ENCODE peak calls at places on chromosomes 16 and 17, in ten cellular contexts. H, Y, S, D, W, O, M, X, Z and N are unnamed samples.

GRCh38 chr16:80664226-80664625 is 123.4 kb downstream of the DYNLRB2 start:
- DNase-seq in H (no peak), Y (no peak), S (no peak), D (no peak), W (no peak), O (no peak), M (no peak), X (no peak), Z (no peak), N (no peak)

GRCh38 chr17:66934040-66934439 is 30.5 kb upstream of the CACNG4 start:
- DNase-seq in H (peak), Y (no peak), S (no peak), D (no peak), W (no peak), O (no peak), M (no peak), X (no peak), Z (no peak), N (no peak)

GRCh38 chr17:27471321-27472269 is 15.3 kb downstream of the KSR1 start:
- DNase-seq in H (peak), Y (no peak), S (no peak), D (no peak), W (no peak), O (no peak), M (no peak), X (no peak), Z (no peak), N (no peak)

GRCh38 chr16:3959148-3959547 is 78.6 kb upstream of the CREBBP start:
- DNase-seq in H (no peak), Y (no peak), S (no peak), D (peak), W (no peak), O (no peak), M (no peak), X (no peak), Z (peak), N (peak)

GRCh38 chr17:39813631-39814030 is 50.5 kb downstream of the IKZF3 start:
- DNase-seq in H (no peak), Y (no peak), S (no peak), D (no peak), W (no peak), O (peak), M (no peak), X (no peak), Z (no peak), N (no peak)

GRCh38 chr16:85611455-85612190 is 1.5 kb upstream of the GSE1 start:
- DNase-seq in H (peak), Y (peak), S (peak), D (peak), W (peak), O (peak), M (peak), X (peak), Z (peak), N (peak)

GRCh38 chr16:48194828-48195566 is 39.2 kb upstream of the ABCC12 start:
- DNase-seq in H (no peak), Y (no peak), S (no peak), D (no peak), W (peak), O (no peak), M (peak), X (no peak), Z (peak), N (no peak)

GRCh38 chr16:63096857-63097256 is 1060.6 kb upstream of the CDH8 start:
- DNase-seq in H (no peak), Y (no peak), S (no peak), D (no peak), W (no peak), O (no peak), M (no peak), X (no peak), Z (no peak), N (no peak)

GRCh38 chr17:29060475-29060874 is 17.5 kb downstream of the PIPOX start:
- DNase-seq in H (no peak), Y (no peak), S (no peak), D (no peak), W (no peak), O (no peak), M (no peak), X (no peak), Z (no peak), N (no peak)

GRCh38 chr16:79215289-79215688 is 385.2 kb downstream of the MAF start:
- DNase-seq in H (no peak), Y (no peak), S (peak), D (no peak), W (no peak), O (no peak), M (no peak), X (no peak), Z (no peak), N (no peak)

GRCh38 chr17:77432034-77432554 is 291.3 kb downstream of the SEC14L1 start:
- DNase-seq in H (no peak), Y (no peak), S (no peak), D (no peak), W (no peak), O (no peak), M (no peak), X (no peak), Z (no peak), N (no peak)

GRCh38 chr17:58332720-58333395 is 4.3 kb upstream of the TSPOAP1 start:
- DNase-seq in H (peak), Y (no peak), S (no peak), D (no peak), W (no peak), O (no peak), M (no peak), X (no peak), Z (no peak), N (no peak)

GRCh38 chr17:63850401-63850800 is 7.9 kb upstream of the SMARCD2 start:
- DNase-seq in H (no peak), Y (no peak), S (no peak), D (no peak), W (no peak), O (peak), M (no peak), X (no peak), Z (peak), N (no peak)

GRCh38 chr17:63845509-63845908 is 3.0 kb upstream of the SMARCD2 start:
- DNase-seq in H (no peak), Y (no peak), S (no peak), D (no peak), W (no peak), O (no peak), M (no peak), X (no peak), Z (no peak), N (no peak)

GRCh38 chr17:63853260-63853659 is 10.8 kb upstream of the SMARCD2 start:
- DNase-seq in H (no peak), Y (no peak), S (no peak), D (no peak), W (no peak), O (no peak), M (no peak), X (no peak), Z (no peak), N (no peak)

GRCh38 chr17:63847525-63848249 is 5.2 kb upstream of the SMARCD2 start:
- DNase-seq in H (no peak), Y (no peak), S (no peak), D (no peak), W (no peak), O (peak), M (no peak), X (no peak), Z (no peak), N (no peak)

GRCh38 chr17:63848834-63849689 is 6.6 kb upstream of the SMARCD2 start:
- DNase-seq in H (peak), Y (peak), S (peak), D (peak), W (peak), O (peak), M (peak), X (peak), Z (peak), N (peak)
- TF ChIP-seq CTCF in H (peak), Y (peak), S (peak), D (peak), W (peak), O (peak), M (peak), X (peak), Z (peak), N (peak)

GRCh38 chr17:15917439-15918027 is 27.4 kb upstream of the ADORA2B start:
- DNase-seq in H (peak), Y (no peak), S (peak), D (peak), W (no peak), O (no peak), M (no peak), X (no peak), Z (no peak), N (no peak)
- H3K4me3 ChIP-seq in H (peak), Y (no peak), S (no peak), D (no peak), W (peak), O (peak), M (no peak), X (peak), Z (no peak), N (peak)

GRCh38 chr17:22517716-22518115 is 825.4 kb downstream of the KCNJ18 start:
- DNase-seq in H (no peak), Y (no peak), S (peak), D (no peak), W (no peak), O (no peak), M (no peak), X (no peak), Z (peak), N (no peak)
- TF ChIP-seq CTCF in H (no peak), Y (peak), S (no peak), D (no peak), W (no peak), O (no peak), M (no peak), X (no peak), Z (no peak), N (no peak)

GRCh38 chr16:8828541-8829165 is 31.0 kb downstream of the PMM2 start:
- DNase-seq in H (no peak), Y (no peak), S (peak), D (no peak), W (no peak), O (no peak), M (no peak), X (no peak), Z (no peak), N (no peak)

GRCh38 chr16:8831450-8832382 is 34.1 kb downstream of the PMM2 start:
- DNase-seq in H (no peak), Y (no peak), S (peak), D (no peak), W (no peak), O (no peak), M (no peak), X (no peak), Z (no peak), N (no peak)

GRCh38 chr16:8832383-8833100 is 34.9 kb downstream of the PMM2 start:
- DNase-seq in H (no peak), Y (no peak), S (peak), D (no peak), W (no peak), O (no peak), M (no peak), X (no peak), Z (no peak), N (no peak)
- H3K4me3 ChIP-seq in H (no peak), Y (no peak), S (no peak), D (no peak), W (no peak), O (no peak), M (no peak), X (no peak), Z (no peak), N (no peak)

DNA sequence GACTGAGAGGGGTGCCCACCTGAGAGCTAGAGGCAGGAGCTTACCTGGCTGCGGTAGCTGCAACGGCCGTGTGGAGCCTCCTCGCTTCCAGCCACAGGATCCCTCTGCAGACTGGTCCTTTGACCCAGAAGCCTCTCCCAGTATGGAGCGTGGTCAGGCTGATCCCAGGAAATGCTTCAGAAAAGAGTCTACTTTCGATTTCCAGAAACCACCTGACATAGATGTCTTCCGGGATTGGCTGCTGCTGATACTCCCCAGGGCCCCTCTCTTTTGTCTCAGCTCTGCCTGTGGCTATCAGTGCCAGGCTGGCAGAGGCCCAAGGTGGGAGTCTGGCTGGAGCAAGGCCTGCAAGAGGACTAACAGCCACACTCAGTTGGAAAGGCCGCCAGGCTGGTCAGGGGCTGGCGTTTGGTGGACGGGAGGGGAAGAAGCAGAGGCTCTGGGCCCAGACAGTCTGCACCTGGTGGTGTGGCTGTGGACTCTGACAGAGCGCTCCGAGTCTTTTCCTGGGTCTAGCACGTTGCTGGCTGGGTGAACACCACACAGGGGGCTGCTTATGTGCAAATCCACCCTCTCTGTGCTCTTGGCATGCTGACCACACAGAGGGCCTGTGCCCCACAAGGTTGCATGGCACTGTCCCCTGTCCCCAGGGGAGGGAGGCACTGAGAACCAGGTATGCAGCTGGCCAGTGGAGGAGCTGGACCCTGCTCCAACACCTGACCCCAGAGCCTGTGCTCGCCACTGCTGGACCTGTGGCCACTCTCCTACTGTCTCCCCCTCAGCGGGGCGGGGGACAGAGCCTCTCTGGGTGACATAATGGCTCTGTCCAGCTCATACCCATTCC is at the start of gene LGALS3BP:
- DNase-seq in H (peak), Y (peak), S (no peak), D (peak), W (peak), O (peak), M (peak), X (no peak), Z (peak), N (peak)
- TF ChIP-seq CTCF in H (no peak), Y (no peak), S (no peak), D (no peak), W (no peak), O (no peak), M (no peak), X (no peak), Z (no peak), N (no peak)